ENCODE peak calls at places on chromosomes 13 and 19, in four cellular contexts. K is sigmoid colon, E is gastrocnemius medialis, R is tibial nerve. O is an unnamed sample.

GRCh38 chr19:15464394-15465385 is at the start of gene RASAL3:
- DNase-seq in R (no peak), E (peak; percentile 17), K (no peak), O (no peak)

GRCh38 chr13:54373211-54373610 is 1344.6 kb downstream of the OLFM4 start:
- DNase-seq in R (no peak), E (no peak), K (no peak), O (no peak)

GRCh38 chr13:24827799-24828198 is 63.8 kb downstream of the RNF17 start:
- DNase-seq in R (no peak), K (no peak), E (no peak), O (no peak)

GRCh38 chr13:85693889-85694511 is 105.2 kb downstream of the SLITRK6 start:
- DNase-seq in K (no peak), E (no peak), R (no peak), O (no peak)

GRCh38 chr19:13872695-13873389 is 4.1 kb upstream of the NANOS3 start:
- DNase-seq in E (no peak), K (no peak), R (no peak), O (no peak)

GRCh38 chr13:97058417-97058816 is 64.1 kb upstream of the OXGR1 start:
- DNase-seq in R (no peak), E (no peak), K (no peak), O (no peak)

GRCh38 chr13:73536865-73537264 is 478.1 kb downstream of the KLF5 start:
- DNase-seq in E (no peak), K (no peak), R (no peak), O (no peak)

GRCh38 chr13:106573279-106573831 is 5.4 kb upstream of the ARGLU1 start:
- DNase-seq in R (no peak), K (peak; percentile 71), E (peak; percentile 36), O (peak; percentile 64)

GRCh38 chr19:1213391-1214286 is 8.1 kb downstream of the STK11 start:
- DNase-seq in E (peak; percentile 93), K (peak; percentile 91), R (no peak), O (peak; percentile 66)

GRCh38 chr13:35858665-35859064 is 272.5 kb downstream of the DCLK1 start:
- DNase-seq in K (no peak), R (no peak), E (no peak), O (peak; percentile 50)

DNA sequence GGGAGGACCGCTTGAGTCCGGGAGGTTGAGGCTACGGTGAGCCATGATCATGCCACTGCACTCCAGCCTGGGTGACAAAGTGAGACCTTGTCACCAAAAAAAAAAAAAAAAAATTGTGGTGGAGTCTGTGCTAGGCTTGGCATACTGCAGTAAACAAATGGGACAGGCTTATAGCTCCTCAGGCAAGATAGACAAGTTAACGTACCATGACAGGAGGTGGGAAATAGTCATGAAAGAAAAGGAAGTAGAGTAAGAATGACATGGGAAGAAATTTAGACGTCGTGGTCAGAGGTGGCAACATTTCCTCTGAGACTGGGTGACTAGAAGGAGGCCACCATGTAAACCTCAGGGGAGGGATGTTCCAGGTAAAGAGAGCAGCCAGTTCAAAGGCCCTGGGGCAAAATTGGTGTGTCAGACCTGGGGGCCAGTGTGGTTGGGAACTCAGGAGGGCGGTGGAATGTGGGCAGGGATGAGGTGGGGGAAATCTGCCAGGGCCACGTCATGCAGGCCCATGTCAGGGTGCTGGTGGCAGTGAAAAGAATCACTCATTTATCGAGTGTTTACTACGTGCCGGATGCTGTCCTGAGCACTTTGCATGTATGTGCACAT is 5.6 kb downstream of the SNRPA start:
- DNase-seq in E (no peak), K (no peak), R (no peak), O (no peak)
- H3K4me1 ChIP-seq in E (peaks cover 22% of the 10 kb centered on the region), K (peaks cover 52% of the 10 kb centered on the region), R (peaks cover 35% of the 10 kb centered on the region), O (no peaks in the 10 kb centered on the region)

DNA sequence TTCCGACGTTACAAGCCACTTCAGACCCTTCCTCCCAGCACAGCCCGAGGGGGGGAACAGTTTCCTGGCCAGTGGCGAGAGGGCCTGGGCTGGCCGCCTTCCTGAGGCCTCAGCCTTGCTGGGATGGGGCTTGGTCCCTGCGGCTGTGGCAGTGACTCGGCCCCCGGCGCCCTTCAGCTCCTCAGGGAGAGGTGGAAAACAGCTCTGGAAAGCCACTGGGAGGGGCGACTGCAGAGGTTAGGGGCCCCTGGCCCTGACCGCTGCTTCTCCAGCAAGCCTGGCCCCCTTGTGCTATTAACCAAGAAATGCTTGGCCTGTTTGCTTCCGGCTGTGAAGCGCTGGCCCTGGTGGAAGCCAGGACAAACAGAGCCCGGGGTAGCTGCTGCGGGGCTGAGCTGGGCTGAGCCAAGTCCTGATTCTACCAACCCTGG is 38.8 kb downstream of the C13orf46 start:
- DNase-seq in E (no peak), K (peak; percentile 48), R (peak; percentile 5), O (peak; percentile 23)
- TF ChIP-seq CTCF in E (no peak), K (no peak), R (no peak), O (no peak)

DNA sequence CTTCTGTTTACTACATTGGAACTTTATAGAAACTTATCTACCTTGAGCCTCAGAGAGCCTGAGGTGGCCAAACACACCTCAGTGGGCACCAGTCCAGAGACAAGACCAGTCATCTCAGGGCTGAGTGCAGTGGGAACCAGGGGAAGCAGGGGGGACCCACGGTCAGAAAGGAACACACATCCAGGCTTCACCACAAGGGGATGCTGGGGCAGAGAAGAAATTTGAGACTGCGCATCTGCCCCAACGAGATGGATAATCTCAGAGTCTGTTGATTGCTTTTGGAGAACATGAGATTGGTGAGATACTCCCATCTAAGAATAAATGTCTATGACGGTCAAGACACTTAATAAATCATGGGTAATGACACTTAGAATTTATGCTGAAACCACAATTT is 98.7 kb downstream of the DOCK9 start:
- DNase-seq in E (no peak), K (no peak), R (no peak), O (no peak)
- H3K27me3 ChIP-seq in E (no peaks in the 10 kb centered on the region), K (no peaks in the 10 kb centered on the region), R (no peaks in the 10 kb centered on the region), O (no peaks in the 10 kb centered on the region)

DNA sequence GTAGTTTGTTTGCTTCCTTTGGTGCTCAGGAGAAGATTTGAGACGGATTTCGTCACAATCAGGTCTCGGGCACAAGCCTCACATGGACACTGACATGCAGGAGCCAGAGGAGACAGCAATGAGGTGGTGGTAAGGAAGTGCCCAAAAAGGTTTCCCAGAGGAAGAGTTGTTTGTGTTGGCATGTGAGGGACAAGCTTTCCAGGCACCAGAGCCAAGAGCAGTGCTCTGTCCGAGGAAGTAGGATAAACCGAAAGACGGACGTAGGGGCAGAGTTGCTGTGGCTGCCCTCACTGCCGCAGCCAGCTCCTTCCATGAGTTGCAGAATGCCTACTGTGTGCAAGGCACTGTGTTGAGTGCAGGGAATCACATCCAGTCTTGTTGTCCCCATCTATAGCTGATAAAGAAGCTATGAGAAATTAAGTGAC is 27.7 kb downstream of the SAE1 start:
- DNase-seq in R (no peak), K (no peak), E (no peak), O (no peak)
- H3K4me1 ChIP-seq in R (peaks cover 31% of the 10 kb centered on the region), K (peaks cover 86% of the 10 kb centered on the region), E (peaks cover 27% of the 10 kb centered on the region), O (peaks cover 4% of the 10 kb centered on the region)

DNA sequence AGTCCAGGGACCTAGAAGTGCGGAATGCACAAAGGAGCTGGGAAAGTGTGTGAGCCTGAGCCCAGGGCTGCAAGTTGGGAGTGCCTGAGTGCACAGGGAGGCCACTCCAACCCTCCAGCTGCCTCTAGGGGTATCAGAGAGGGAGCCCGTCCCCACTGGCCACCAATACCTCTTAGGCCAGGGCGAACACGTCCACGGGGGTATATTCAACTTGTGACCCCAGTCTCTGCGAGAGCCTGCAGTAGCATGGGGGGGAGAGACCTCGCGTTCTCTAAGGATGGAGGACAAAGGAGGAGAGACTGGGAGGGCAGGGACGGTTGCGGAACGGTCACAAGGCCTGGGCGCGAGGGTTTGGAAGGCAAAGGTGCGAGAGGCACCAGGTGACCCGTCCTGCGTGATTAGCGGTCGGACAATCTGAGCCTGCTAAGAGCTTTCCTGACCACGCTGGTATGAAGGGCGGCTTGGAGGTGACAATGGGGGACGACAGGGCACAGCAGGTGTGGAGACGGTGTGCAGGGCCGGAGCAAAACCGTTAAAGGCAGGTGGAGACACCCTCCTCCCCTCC is 676 bp downstream of the CD320 start:
- DNase-seq in E (peak; percentile 24), R (peak; percentile 7), K (peak; percentile 63), O (no peak)
- TF ChIP-seq CTCF in E (no peak), R (no peak), K (no peak), O (no peak)

GRCh38 chr19:46491975-46492682 is 3.5 kb downstream of the PNMA8B start:
- DNase-seq in E (no peak), R (no peak), K (no peak), O (no peak)

GRCh38 chr19:46494936-46495788 is 505 bp downstream of the PNMA8B start:
- DNase-seq in K (no peak), E (no peak), R (no peak), O (no peak)

GRCh38 chr19:46494115-46494935 is 1.3 kb downstream of the PNMA8B start:
- DNase-seq in R (no peak), K (no peak), E (no peak), O (no peak)

GRCh38 chr19:46492841-46493235 is 2.8 kb downstream of the PNMA8B start:
- DNase-seq in K (no peak), R (no peak), E (no peak), O (no peak)

DNA sequence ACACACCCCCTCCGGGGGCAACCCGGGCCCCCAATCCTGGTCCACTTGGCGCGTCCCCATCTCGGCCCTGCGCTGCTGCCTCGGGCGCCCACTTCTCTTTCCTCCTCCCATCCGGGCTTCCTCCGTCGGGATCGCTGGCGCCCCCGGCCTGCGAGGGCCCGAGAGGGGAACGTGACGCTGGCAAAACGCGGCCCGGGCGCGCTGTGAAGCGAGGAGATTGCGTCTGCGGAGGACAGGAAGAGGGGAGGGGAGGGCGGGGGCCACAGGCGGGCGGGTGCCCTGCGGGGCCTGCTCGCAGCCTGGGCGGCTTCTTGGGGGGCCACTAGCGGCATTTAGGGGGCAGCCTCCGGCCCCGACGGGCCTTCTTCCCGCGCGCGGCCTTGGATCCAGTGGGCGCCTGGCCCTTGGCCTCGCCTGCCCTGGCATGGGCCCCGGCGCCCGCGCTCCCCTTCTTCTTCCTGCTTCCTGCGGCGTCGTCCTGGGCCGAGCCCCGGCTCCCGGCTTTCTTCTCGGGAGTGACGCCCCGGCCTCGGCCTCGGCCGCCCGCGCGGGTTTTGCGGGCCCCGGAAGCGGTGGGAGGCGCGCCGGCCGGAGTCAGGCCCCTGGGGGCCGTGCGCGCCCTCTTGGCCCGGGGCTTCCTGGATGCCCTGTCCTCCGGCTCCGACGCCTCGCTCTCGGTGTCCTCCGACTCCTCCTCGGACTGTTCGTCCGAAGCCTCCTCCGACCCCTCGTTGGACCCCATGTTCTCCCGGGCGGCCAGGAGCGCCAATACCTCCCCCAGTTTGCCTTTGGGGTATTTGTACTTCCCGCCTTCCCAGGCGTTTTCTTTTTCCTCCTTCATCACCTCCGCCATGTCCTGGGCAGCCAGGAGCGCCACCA is 2.2 kb downstream of the PNMA8B start:
- DNase-seq in K (peak; percentile 72), E (no peak), R (no peak), O (peak; percentile 50)
- H3K27me3 ChIP-seq in K (peaks cover 41% of the 10 kb centered on the region), E (peaks cover 25% of the 10 kb centered on the region), R (no peaks in the 10 kb centered on the region), O (no peaks in the 10 kb centered on the region)

GRCh38 chr19:37936886-37937285 is 29.9 kb downstream of the SIPA1L3 start:
- DNase-seq in R (no peak), E (no peak), K (no peak), O (no peak)
- H3K4me1 ChIP-seq in R (peaks cover 12% of the 10 kb centered on the region), E (peaks cover 19% of the 10 kb centered on the region), K (no peaks in the 10 kb centered on the region), O (no peaks in the 10 kb centered on the region)

O was measured in uterus.